ENCODE peak calls at places on chromosomes 5 and 9, in seven cellular contexts. S is GM12865, F is PC-9, R is lower lobe of right lung, G is iPS DF 6.9, H is lower leg skin, A is left ventricle myocardium inferior. N is an unnamed sample.

GRCh38 chr9:127168756-127169506 is 46.5 kb upstream of the ANGPTL2 start:
- DNase-seq in S (no peak), F (no peak), R (no peak), G (no peak), H (no peak), A (no peak), N (no peak)

GRCh38 chr9:134585746-134586706 is 55.6 kb upstream of the COL5A1 start:
- DNase-seq in S (no peak), F (no peak), R (no peak), G (no peak), H (no peak), A (no peak), N (no peak)

GRCh38 chr5:154138701-154139100 is 51.8 kb upstream of the GALNT10 start:
- DNase-seq in S (no peak), F (no peak), R (no peak), G (no peak), H (no peak), A (peak), N (no peak)

GRCh38 chr5:36378551-36378950 is 76.8 kb upstream of the RANBP3L start:
- DNase-seq in S (no peak), F (no peak), R (no peak), G (no peak), H (no peak), A (no peak), N (no peak)

GRCh38 chr9:72533322-72533721 is 11.9 kb downstream of the TMC1 start:
- DNase-seq in S (no peak), F (peak), R (no peak), G (no peak), H (no peak), A (no peak), N (no peak)

GRCh38 chr9:137423810-137424291 is 658 bp downstream of the NOXA1 start:
- DNase-seq in S (no peak), F (peak), R (peak), G (no peak), H (no peak), A (peak), N (no peak)

GRCh38 chr5:107359033-107359915 is 311.5 kb downstream of the EFNA5 start:
- DNase-seq in S (no peak), F (no peak), R (no peak), G (no peak), H (no peak), A (no peak), N (no peak)

GRCh38 chr9:82679488-82679887 is 383.5 kb downstream of the RASEF start:
- DNase-seq in S (no peak), F (no peak), R (no peak), G (no peak), H (no peak), A (no peak), N (no peak)

GRCh38 chr5:40676643-40677333 is 2.9 kb upstream of the PTGER4 start:
- DNase-seq in S (no peak), F (peak), R (no peak), G (no peak), H (no peak), A (peak), N (no peak)

GRCh38 chr9:136856078-136856474 is 3.9 kb downstream of the MAMDC4 start:
- DNase-seq in S (no peak), F (peak), R (no peak), G (no peak), H (no peak), A (peak), N (no peak)

GRCh38 chr5:102583663-102584062 is 84.9 kb upstream of the SLCO6A1 start:
- DNase-seq in S (peak), F (no peak), R (no peak), G (no peak), H (no peak), A (no peak), N (no peak)

GRCh38 chr5:167180899-167181298 is 1110.5 kb upstream of the WWC1 start:
- DNase-seq in S (no peak), F (no peak), R (no peak), G (no peak), H (no peak), A (no peak), N (no peak)

GRCh38 chr5:43997647-43998251 is 391.5 kb downstream of the FGF10 start:
- DNase-seq in S (no peak), F (no peak), R (no peak), G (no peak), H (no peak), A (no peak), N (no peak)

GRCh38 chr5:126741361-126741760 is 35.6 kb upstream of the LMNB1 start:
- DNase-seq in S (no peak), F (no peak), R (no peak), G (no peak), H (no peak), A (no peak), N (no peak)

GRCh38 chr5:115702025-115702424 is 76.2 kb upstream of the TMED7 start:
- DNase-seq in S (no peak), F (no peak), R (no peak), G (no peak), H (no peak), A (no peak), N (no peak)

GRCh38 chr5:133285583-133286021 is 233.8 kb downstream of the HSPA4 start:
- DNase-seq in S (no peak), F (peak), R (no peak), G (no peak), H (peak), A (peak), N (no peak)

GRCh38 chr5:176359658-176360057 is 1.9 kb downstream of the KIAA1191 start:
- DNase-seq in S (no peak), F (no peak), R (no peak), G (no peak), H (no peak), A (no peak), N (no peak)

GRCh38 chr9:114525505-114525904 is 20.2 kb upstream of the WHRN start:
- DNase-seq in S (no peak), F (peak), R (no peak), G (no peak), H (no peak), A (no peak), N (no peak)

GRCh38 chr5:71923755-71924154 is 183.5 kb upstream of the MAP1B start:
- DNase-seq in S (no peak), F (no peak), R (no peak), G (no peak), H (no peak), A (no peak), N (no peak)

GRCh38 chr9:27198175-27198574 is 89.2 kb downstream of the TEK start:
- DNase-seq in S (no peak), F (no peak), R (no peak), G (no peak), H (no peak), A (no peak), N (no peak)

GRCh38 chr5:36066540-36067210 is at the start of gene UGT3A2:
- DNase-seq in S (no peak), F (no peak), R (no peak), G (peak), H (no peak), A (no peak), N (no peak)

GRCh38 chr5:139658501-139658927 is 10.4 kb downstream of the CXXC5 start:
- DNase-seq in S (no peak), F (no peak), R (no peak), G (no peak), H (no peak), A (no peak), N (no peak)

GRCh38 chr9:35980289-35981011 is 22.5 kb upstream of the OR2S2 start:
- DNase-seq in S (no peak), F (no peak), R (no peak), G (no peak), H (no peak), A (no peak), N (no peak)

GRCh38 chr9:109907400-109907799 is 127.4 kb downstream of the PALM2AKAP2 start:
- DNase-seq in S (peak), F (no peak), R (no peak), G (no peak), H (no peak), A (peak), N (no peak)

GRCh38 chr5:34552129-34552528 is 104.0 kb upstream of the RAI14 start:
- DNase-seq in S (no peak), F (no peak), R (no peak), G (no peak), H (no peak), A (no peak), N (no peak)

GRCh38 chr5:128101676-128102075 is 18.1 kb downstream of the SLC12A2 start:
- DNase-seq in S (no peak), F (no peak), R (no peak), G (no peak), H (no peak), A (no peak), N (no peak)

GRCh38 chr5:170633235-170634041 is 129.6 kb downstream of the KCNIP1 start:
- DNase-seq in S (no peak), F (peak), R (no peak), G (no peak), H (peak), A (peak), N (peak)

GRCh38 chr5:176994460-176995121 is 12.0 kb downstream of the UIMC1 start:
- DNase-seq in S (peak), F (peak), R (peak), G (no peak), H (no peak), A (peak), N (no peak)

GRCh38 chr5:77777911-77778310 is 1.8 kb upstream of the TBCA start:
- DNase-seq in S (no peak), F (no peak), R (no peak), G (no peak), H (no peak), A (no peak), N (peak)

GRCh38 chr9:20692554-20692953 is 8.5 kb downstream of the FOCAD start:
- DNase-seq in S (no peak), F (no peak), R (no peak), G (no peak), H (no peak), A (no peak), N (no peak)

GRCh38 chr9:14827805-14828204 is 82.4 kb downstream of the FREM1 start:
- DNase-seq in S (no peak), F (no peak), R (peak), G (no peak), H (no peak), A (no peak), N (no peak)

GRCh38 chr5:964821-965220 is 43.8 kb upstream of the NKD2 start:
- DNase-seq in S (no peak), F (no peak), R (no peak), G (no peak), H (no peak), A (no peak), N (no peak)

GRCh38 chr5:15993934-15994333 is 185.7 kb downstream of the MARCHF11 start:
- DNase-seq in S (no peak), F (no peak), R (no peak), G (no peak), H (no peak), A (no peak), N (no peak)

GRCh38 chr5:91281409-91281808 is 101.7 kb downstream of the ARRDC3 start:
- DNase-seq in S (no peak), F (peak), R (no peak), G (no peak), H (no peak), A (no peak), N (no peak)

GRCh38 chr5:141564216-141564692 is 54.5 kb downstream of the DIAPH1 start:
- DNase-seq in S (peak), F (peak), R (no peak), G (peak), H (peak), A (no peak), N (peak)
- H3K4me3 ChIP-seq in S (no peak), F (no peak), R (no peak), G (no peak), H (no peak), A (no peak), N (no peak)

DNA sequence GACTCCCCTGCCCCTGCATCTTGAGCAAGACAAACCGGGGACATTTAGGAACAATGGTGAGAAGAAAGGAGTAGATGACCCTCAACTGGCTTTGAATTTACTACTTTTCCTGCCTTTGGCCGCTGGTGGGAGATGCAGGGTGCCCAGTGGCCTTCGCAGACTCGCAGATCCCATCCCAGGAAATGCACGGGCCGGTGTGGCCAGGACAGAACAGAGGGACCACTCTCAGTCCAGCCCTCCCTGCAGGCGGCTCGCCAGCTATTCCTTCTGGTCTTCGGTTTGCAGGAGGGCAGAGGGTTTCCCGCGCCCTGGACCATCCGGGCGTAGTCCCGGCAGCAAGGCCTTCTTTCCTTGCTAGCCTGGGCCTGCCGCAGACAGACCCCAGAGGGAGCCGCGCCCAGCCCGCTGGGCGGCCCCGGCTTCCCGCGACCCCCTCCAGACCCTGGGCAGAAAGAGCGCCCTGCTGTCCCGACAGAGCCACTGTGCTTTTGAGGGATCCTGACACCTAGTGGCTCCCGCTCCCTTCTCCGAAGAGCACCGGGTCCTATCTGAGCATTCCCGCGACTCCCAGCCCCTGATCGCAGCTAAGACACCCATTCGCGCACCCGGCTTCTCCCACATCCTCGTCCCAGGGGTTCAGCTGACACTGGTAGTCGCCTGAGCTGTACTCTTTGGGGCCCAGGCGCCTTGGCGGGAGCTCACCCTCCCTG is 1.2 kb downstream of the CFAP90 start:
- DNase-seq in S (no peak), F (no peak), R (no peak), G (peak), H (no peak), A (no peak), N (no peak)
- H3K4me3 ChIP-seq in S (no peak), F (no peak), R (peak), G (peak), H (no peak), A (peak), N (no peak)

DNA sequence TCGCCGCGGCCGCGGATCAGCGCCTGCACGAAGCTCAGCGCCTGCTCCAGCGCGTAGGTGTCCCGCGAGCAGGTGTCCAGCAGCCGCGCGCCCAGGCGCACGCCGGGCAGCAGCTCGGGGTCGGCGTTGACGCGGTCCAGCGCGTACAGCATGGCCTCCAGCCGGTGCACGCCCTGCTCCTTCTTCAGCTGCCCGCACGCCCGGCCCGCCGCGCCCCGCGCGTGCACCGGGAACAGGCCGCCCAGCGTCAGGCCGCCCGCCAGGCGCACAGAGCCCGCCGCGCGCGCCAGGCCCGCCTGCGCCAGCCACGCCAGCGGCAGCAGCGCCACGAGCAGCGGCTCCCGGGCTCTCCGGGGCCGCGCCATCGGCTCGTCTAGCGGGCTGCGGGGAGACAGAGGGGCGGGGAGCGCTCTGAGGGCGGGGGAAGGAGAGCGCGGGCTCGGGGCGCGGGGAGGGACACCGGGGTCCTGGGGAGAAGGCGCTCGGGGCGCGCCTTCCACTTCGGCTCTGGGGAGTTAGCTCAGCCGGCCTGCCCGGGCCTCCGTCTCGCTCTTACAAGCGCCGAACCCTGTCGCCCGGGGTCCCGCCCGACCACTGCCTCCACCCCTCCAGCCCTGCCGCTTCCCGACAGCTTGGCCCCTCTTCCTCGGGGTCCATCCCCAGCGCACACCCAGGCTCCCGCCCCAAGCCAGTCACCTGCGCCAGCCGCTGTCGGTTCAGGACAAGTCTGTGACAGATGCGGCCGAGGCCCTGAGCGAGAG is at the start of gene GRM6:
- DNase-seq in S (no peak), F (no peak), R (no peak), G (no peak), H (no peak), A (no peak), N (no peak)
- H3K4me3 ChIP-seq in S (no peak), F (no peak), R (no peak), G (peak), H (no peak), A (peak), N (no peak)

GRCh38 chr9:125750656-125751035 is 3.5 kb downstream of the PBX3 start:
- DNase-seq in S (no peak), F (no peak), R (no peak), G (no peak), H (no peak), A (no peak), N (no peak)
- H3K4me3 ChIP-seq in S (peak), F (no peak), R (peak), G (no peak), H (no peak), A (peak), N (no peak)

GRCh38 chr5:158385982-158386381 is 527.0 kb upstream of the CLINT1 start:
- DNase-seq in S (no peak), F (no peak), R (no peak), G (no peak), H (no peak), A (no peak), N (no peak)

GRCh38 chr5:158389786-158390185 is 530.8 kb upstream of the CLINT1 start:
- DNase-seq in S (no peak), F (no peak), R (no peak), G (no peak), H (no peak), A (no peak), N (no peak)

GRCh38 chr5:158384535-158385421 is 525.8 kb upstream of the CLINT1 start:
- DNase-seq in S (no peak), F (no peak), R (no peak), G (no peak), H (no peak), A (no peak), N (no peak)

GRCh38 chr5:158388018-158388417 is 529.1 kb upstream of the CLINT1 start:
- DNase-seq in S (no peak), F (no peak), R (no peak), G (no peak), H (no peak), A (no peak), N (no peak)

DNA sequence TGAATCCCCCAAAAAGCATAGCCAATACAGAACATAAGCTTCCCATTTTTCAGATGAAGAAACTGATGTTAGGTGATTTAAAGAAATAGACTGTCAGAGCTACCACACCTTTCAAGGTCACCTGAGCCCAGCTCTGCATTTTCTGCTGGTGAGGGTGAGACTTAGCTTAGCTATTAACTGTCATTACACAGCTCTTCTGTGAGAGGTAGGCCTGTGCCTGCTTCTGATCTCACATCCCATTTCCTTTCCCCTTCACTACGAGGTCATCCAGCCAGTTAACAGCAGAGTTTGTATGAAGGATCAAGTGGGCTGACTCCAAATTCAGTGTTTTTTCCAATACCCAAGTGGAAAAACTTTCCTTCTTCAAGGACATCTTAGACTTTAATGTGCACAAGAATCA is 528.6 kb upstream of the CLINT1 start:
- DNase-seq in S (no peak), F (no peak), R (no peak), G (no peak), H (no peak), A (no peak), N (no peak)
- H3K4me3 ChIP-seq in S (no peak), F (no peak), R (no peak), G (no peak), H (no peak), A (no peak), N (no peak)

GRCh38 chr5:5178121-5178520 is 38.0 kb downstream of the ADAMTS16 start:
- DNase-seq in S (no peak), F (no peak), R (no peak), G (no peak), H (no peak), A (no peak), N (no peak)

GRCh38 chr5:5179079-5179478 is 38.9 kb downstream of the ADAMTS16 start:
- DNase-seq in S (no peak), F (no peak), R (no peak), G (no peak), H (no peak), A (no peak), N (no peak)

GRCh38 chr5:5181650-5182324 is 41.7 kb downstream of the ADAMTS16 start:
- DNase-seq in S (no peak), F (no peak), R (no peak), G (no peak), H (no peak), A (no peak), N (no peak)

GRCh38 chr5:5179597-5179996 is 39.5 kb downstream of the ADAMTS16 start:
- DNase-seq in S (no peak), F (no peak), R (no peak), G (peak), H (no peak), A (no peak), N (no peak)

GRCh38 chr5:5178580-5178979 is 38.5 kb downstream of the ADAMTS16 start:
- DNase-seq in S (no peak), F (no peak), R (no peak), G (no peak), H (no peak), A (no peak), N (no peak)
- H3K4me3 ChIP-seq in S (no peak), F (no peak), R (no peak), G (no peak), H (no peak), A (no peak), N (no peak)

GRCh38 chr5:138538943-138539627 is 4.0 kb downstream of the ETF1 start:
- DNase-seq in S (no peak), F (no peak), R (no peak), G (no peak), H (no peak), A (no peak), N (no peak)
- H3K4me3 ChIP-seq in S (no peak), F (no peak), R (no peak), G (no peak), H (no peak), A (no peak), N (no peak)

GRCh38 chr5:54841481-54841880 is 143.9 kb downstream of the ESM1 start:
- DNase-seq in S (no peak), F (no peak), R (no peak), G (no peak), H (no peak), A (no peak), N (no peak)
- H3K4me3 ChIP-seq in S (no peak), F (no peak), R (no peak), G (no peak), H (no peak), A (no peak), N (no peak)

GRCh38 chr5:2750026-2750757 is 1.3 kb downstream of the IRX2 start:
- DNase-seq in S (no peak), F (no peak), R (peak), G (no peak), H (no peak), A (no peak), N (no peak)
- H3K4me3 ChIP-seq in S (no peak), F (no peak), R (peak), G (peak), H (peak), A (peak), N (no peak)